ENCODE peak calls at places on chromosomes 1 and 21, in eight cellular contexts. D is cardiac muscle cell, A is ovary, L is upper lobe of right lung, O is GM23338, B is body of pancreas, C is thyroid gland, N is uterus. P is an unnamed sample. For H3K4me1, the result is how much of the 10 kb centered on the place peaks cover.

GRCh38 chr1:90204780-90205179 is 209.9 kb downstream of the ZNF326 start:
- DNase-seq in D (no peak), A (no peak), L (no peak), O (no peak), B (no peak), C (no peak), N (no peak), P (no peak)

GRCh38 chr1:22283596-22283995 is 140.7 kb upstream of the WNT4 start:
- DNase-seq in D (no peak), A (no peak), L (no peak), O (no peak), B (no peak), C (no peak), N (no peak), P (no peak)

GRCh38 chr1:32988665-32989064 is 24.1 kb upstream of the RNF19B start:
- DNase-seq in D (peak), A (no peak), L (peak), O (no peak), B (peak), C (peak), N (no peak), P (no peak)

GRCh38 chr1:228206582-228207351 is 1.1 kb upstream of the OBSCN start:
- DNase-seq in D (no peak), A (no peak), L (no peak), O (no peak), B (no peak), C (no peak), N (no peak), P (no peak)

GRCh38 chr1:247147781-247148180 is 24.0 kb downstream of the ZNF124 start:
- DNase-seq in D (no peak), A (no peak), L (no peak), O (no peak), B (no peak), C (no peak), N (no peak), P (no peak)

GRCh38 chr1:248810727-248811513 is 14.8 kb downstream of the SH3BP5L start:
- DNase-seq in D (peak), A (no peak), L (no peak), O (no peak), B (no peak), C (no peak), N (no peak), P (no peak)

GRCh38 chr1:91891486-91891885 is 5.5 kb upstream of the TGFBR3 start:
- DNase-seq in D (peak), A (no peak), L (no peak), O (no peak), B (no peak), C (no peak), N (no peak), P (no peak)

GRCh38 chr1:7208647-7209180 is 423.5 kb downstream of the CAMTA1 start:
- DNase-seq in D (no peak), A (no peak), L (no peak), O (no peak), B (no peak), C (no peak), N (no peak), P (no peak)

GRCh38 chr1:108154323-108154722 is 45.8 kb downstream of the SLC25A24 start:
- DNase-seq in D (no peak), A (no peak), L (no peak), O (no peak), B (no peak), C (no peak), N (no peak), P (no peak)

GRCh38 chr1:92927870-92928269 is 33.4 kb downstream of the DIPK1A start:
- DNase-seq in D (no peak), A (no peak), L (no peak), O (no peak), B (no peak), C (no peak), N (no peak), P (no peak)

GRCh38 chr1:244104309-244105060 is 53.4 kb downstream of the ZBTB18 start:
- DNase-seq in D (peak), A (no peak), L (no peak), O (no peak), B (no peak), C (no peak), N (no peak), P (no peak)

GRCh38 chr1:109466440-109467300 is at the start of gene SYPL2:
- DNase-seq in D (peak), A (peak), L (peak), O (peak), B (peak), C (peak), N (peak), P (peak)

GRCh38 chr1:28860332-28861073 is 48.5 kb downstream of the OPRD1 start:
- DNase-seq in D (peak), A (no peak), L (no peak), O (no peak), B (peak), C (no peak), N (no peak), P (no peak)

GRCh38 chr1:209880051-209880450 is 52.3 kb downstream of the UTP25 start:
- DNase-seq in D (no peak), A (no peak), L (no peak), O (no peak), B (no peak), C (no peak), N (no peak), P (no peak)

GRCh38 chr1:33334081-33334552 is 13.2 kb upstream of the A3GALT2 start:
- DNase-seq in D (peak), A (no peak), L (no peak), O (no peak), B (peak), C (peak), N (peak), P (peak)

GRCh38 chr1:10211805-10212405 is 1.5 kb downstream of the KIF1B start:
- DNase-seq in D (no peak), A (no peak), L (no peak), O (no peak), B (peak), C (no peak), N (no peak), P (no peak)

GRCh38 chr1:39788758-39789570 is at the start of gene BMP8B:
- DNase-seq in D (peak), A (no peak), L (peak), O (peak), B (peak), C (peak), N (no peak), P (peak)

GRCh38 chr1:18972531-18972930 is 16.1 kb upstream of the IFFO2 start:
- DNase-seq in D (peak), A (no peak), L (no peak), O (no peak), B (peak), C (no peak), N (no peak), P (no peak)

GRCh38 chr21:35206141-35207125 is 157.3 kb upstream of the RUNX1 start:
- DNase-seq in D (no peak), A (peak), L (no peak), O (no peak), B (peak), C (no peak), N (no peak), P (no peak)

GRCh38 chr1:238465449-238465848 is 574.7 kb upstream of the ZP4 start:
- DNase-seq in D (no peak), A (no peak), L (no peak), O (no peak), B (no peak), C (no peak), N (no peak), P (no peak)

GRCh38 chr1:19910650-19911049 is 12.8 kb downstream of the PLA2G2E start:
- DNase-seq in D (no peak), A (no peak), L (no peak), O (no peak), B (no peak), C (no peak), N (no peak), P (no peak)

GRCh38 chr1:36539526-36539925 is 56.8 kb upstream of the CSF3R start:
- DNase-seq in D (no peak), A (no peak), L (peak), O (no peak), B (no peak), C (no peak), N (no peak), P (no peak)

GRCh38 chr1:57086141-57086540 is 120.3 kb upstream of the C8B start:
- DNase-seq in D (no peak), A (no peak), L (no peak), O (no peak), B (no peak), C (no peak), N (no peak), P (no peak)

GRCh38 chr1:154962238-154962678 is 676 bp upstream of the PYGO2 start:
- DNase-seq in D (peak), A (no peak), L (peak), O (peak), B (no peak), C (peak), N (no peak), P (peak)

GRCh38 chr1:17776426-17776825 is 21.3 kb downstream of the ACTL8 start:
- DNase-seq in D (no peak), A (no peak), L (no peak), O (no peak), B (no peak), C (no peak), N (no peak), P (no peak)

GRCh38 chr1:67939942-67940341 is 106.7 kb upstream of the GNG12 start:
- DNase-seq in D (no peak), A (no peak), L (no peak), O (no peak), B (no peak), C (no peak), N (no peak), P (peak)

GRCh38 chr1:121516279-121516967 is 331.6 kb downstream of the SRGAP2C start:
- DNase-seq in D (no peak), A (no peak), L (peak), O (no peak), B (no peak), C (no peak), N (no peak), P (no peak)

GRCh38 chr1:150566589-150567340 is 12.6 kb downstream of the MCL1 start:
- DNase-seq in D (no peak), A (no peak), L (peak), O (no peak), B (no peak), C (no peak), N (no peak), P (no peak)

GRCh38 chr1:175013445-175013844 is 9.8 kb downstream of the MRPS14 start:
- DNase-seq in D (no peak), A (no peak), L (no peak), O (no peak), B (no peak), C (no peak), N (no peak), P (no peak)

GRCh38 chr1:175015243-175015642 is 8.0 kb downstream of the MRPS14 start:
- DNase-seq in D (peak), A (no peak), L (no peak), O (no peak), B (no peak), C (no peak), N (no peak), P (no peak)

GRCh38 chr1:175005085-175005783 is 5.5 kb downstream of the CACYBP start:
- DNase-seq in D (no peak), A (no peak), L (no peak), O (no peak), B (no peak), C (no peak), N (no peak), P (no peak)

GRCh38 chr1:175009532-175009931 is 9.8 kb downstream of the CACYBP start:
- DNase-seq in D (no peak), A (no peak), L (no peak), O (no peak), B (no peak), C (no peak), N (no peak), P (no peak)
- H3K4me1 ChIP-seq in D (under half), A (under half), L (under half), O (under half), B (under half), C (under half), N (under half), P (under half)

GRCh38 chr21:42254631-42255030 is 35.7 kb downstream of the ABCG1 start:
- DNase-seq in D (no peak), A (no peak), L (no peak), O (no peak), B (no peak), C (no peak), N (no peak), P (no peak)

GRCh38 chr21:42257091-42257760 is 38.3 kb downstream of the ABCG1 start:
- DNase-seq in D (peak), A (no peak), L (no peak), O (no peak), B (no peak), C (no peak), N (no peak), P (no peak)

GRCh38 chr21:42255038-42255601 is 36.2 kb downstream of the ABCG1 start:
- DNase-seq in D (no peak), A (no peak), L (no peak), O (no peak), B (no peak), C (no peak), N (no peak), P (no peak)

GRCh38 chr21:42255825-42256224 is 36.9 kb downstream of the ABCG1 start:
- DNase-seq in D (no peak), A (no peak), L (no peak), O (no peak), B (no peak), C (no peak), N (no peak), P (no peak)

GRCh38 chr21:42256316-42256715 is 37.4 kb downstream of the ABCG1 start:
- DNase-seq in D (no peak), A (no peak), L (no peak), O (no peak), B (no peak), C (no peak), N (no peak), P (no peak)
- H3K27ac ChIP-seq in D (no peak), A (no peak), L (no peak), O (no peak), B (no peak), C (no peak), N (no peak), P (no peak)

GRCh38 chr1:156502749-156503671 is 2.4 kb upstream of the MEF2D start:
- DNase-seq in D (peak), A (peak), L (peak), O (peak), B (peak), C (peak), N (peak), P (no peak)
- H3K4me1 ChIP-seq in D (under half), A (under half), L (half or more), O (under half), B (half or more), C (half or more), N (under half), P (under half)

GRCh38 chr1:171984850-171985485 is 143.7 kb downstream of the DNM3 start:
- DNase-seq in D (peak), A (no peak), L (no peak), O (peak), B (no peak), C (no peak), N (no peak), P (peak)
- H3K27ac ChIP-seq in D (peak), A (no peak), L (no peak), O (no peak), B (no peak), C (no peak), N (no peak), P (no peak)

GRCh38 chr1:53250325-53250724 is 12.0 kb upstream of the MAGOH start:
- DNase-seq in D (no peak), A (no peak), L (no peak), O (no peak), B (no peak), C (no peak), N (no peak), P (no peak)
- H3K4me1 ChIP-seq in D (under half), A (under half), L (under half), O (under half), B (under half), C (under half), N (under half), P (under half)

GRCh38 chr21:38319781-38320180 is 63.0 kb downstream of the KCNJ15 start:
- DNase-seq in D (no peak), A (no peak), L (no peak), O (no peak), B (no peak), C (no peak), N (no peak), P (no peak)
- H3K27ac ChIP-seq in D (no peak), A (no peak), L (no peak), O (no peak), B (no peak), C (no peak), N (no peak), P (no peak)

DNA sequence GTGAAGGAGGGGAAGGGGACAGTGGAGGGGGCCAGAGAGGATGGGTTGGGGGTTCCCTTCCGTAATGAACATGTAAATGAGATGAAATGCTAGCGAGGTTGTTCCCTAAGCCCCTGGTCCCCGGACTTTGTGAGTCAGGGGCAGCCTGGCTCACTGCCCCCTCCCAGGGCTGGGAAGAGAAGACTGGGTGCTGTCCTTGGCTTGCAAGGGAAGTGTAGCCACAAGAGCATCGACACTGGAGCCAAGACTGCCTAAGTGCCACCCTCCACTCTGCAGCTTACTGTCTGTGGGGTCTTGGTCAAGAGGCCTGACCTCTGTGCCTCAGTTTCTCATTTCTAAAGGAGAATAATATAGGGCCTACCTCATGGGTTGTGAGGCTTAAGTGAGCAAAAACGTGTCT is 483 bp downstream of the PEAR1 start:
- DNase-seq in D (no peak), A (no peak), L (no peak), O (no peak), B (no peak), C (no peak), N (no peak), P (no peak)
- H3K4me1 ChIP-seq in D (under half), A (under half), L (under half), O (under half), B (under half), C (under half), N (under half), P (under half)

DNA sequence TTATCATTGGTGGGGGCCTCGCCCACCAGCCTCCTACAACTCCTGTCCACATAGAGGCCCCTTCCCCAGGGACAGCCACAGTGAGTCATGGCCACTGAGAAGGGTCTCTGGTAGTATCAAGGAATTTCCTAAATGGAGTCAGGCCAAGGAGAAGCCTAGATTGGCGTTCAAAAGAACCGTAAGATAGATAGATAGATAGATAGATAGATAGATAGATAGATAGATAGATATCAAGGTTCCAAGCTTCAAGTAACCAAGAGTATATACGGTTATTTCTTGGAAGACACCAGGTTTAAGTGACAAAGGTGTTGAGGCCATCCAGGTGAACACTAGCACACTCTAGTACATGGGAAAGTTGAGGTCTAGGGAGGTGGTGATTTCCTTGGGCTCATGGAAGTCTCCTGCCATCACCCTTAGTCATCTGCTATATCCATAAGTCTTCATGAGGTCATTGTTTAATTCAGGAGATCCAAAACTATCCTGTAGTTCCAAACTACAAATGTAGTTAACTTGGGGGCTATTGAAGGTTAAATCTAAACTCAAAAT is 121.5 kb downstream of the SYT2 start:
- DNase-seq in D (peak), A (no peak), L (no peak), O (no peak), B (no peak), C (no peak), N (no peak), P (no peak)
- H3K27ac ChIP-seq in D (peak), A (peak), L (peak), O (no peak), B (peak), C (peak), N (peak), P (no peak)

DNA sequence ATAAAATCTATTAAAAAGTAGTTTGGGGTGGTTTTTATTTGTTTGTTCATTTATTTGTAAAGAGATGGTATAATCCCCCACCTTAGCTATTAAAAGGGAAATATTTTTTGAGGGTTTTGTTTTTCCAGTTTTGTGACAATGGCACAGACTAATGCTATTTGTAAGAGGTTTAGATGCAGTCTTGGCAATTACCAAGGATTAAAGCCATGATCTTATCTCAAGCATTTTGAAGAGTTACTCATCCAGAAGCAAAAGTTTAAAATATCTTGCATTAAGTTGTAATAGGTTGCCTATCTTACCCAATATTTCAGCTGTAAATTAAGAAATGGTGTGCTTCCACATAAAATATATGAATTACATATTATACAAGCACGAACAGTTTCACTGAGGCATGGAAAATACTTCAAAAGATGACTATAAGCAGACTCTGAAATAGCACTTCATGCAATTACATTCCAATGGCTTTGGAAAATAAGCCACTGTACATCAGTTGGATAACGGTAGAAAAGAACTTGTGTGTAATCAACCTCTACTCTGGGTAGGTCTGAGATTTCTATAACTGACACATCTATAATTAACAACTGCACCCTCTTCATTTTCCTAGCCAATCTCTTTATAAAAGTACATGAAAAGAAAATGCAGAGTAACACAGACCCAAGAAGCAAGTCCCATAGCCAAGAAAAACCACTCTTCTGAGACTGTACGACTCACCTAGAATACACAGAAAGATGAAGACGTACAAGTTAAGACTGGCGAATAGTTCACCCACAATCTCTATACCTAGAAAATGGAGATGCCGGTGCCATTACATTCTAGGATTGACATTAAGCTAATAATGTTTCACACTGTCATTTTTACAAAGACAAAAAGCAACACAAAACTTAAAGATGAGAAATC is 95.2 kb downstream of the PTPN14 start:
- DNase-seq in D (no peak), A (no peak), L (no peak), O (no peak), B (no peak), C (no peak), N (no peak), P (no peak)
- H3K4me1 ChIP-seq in D (under half), A (under half), L (under half), O (half or more), B (under half), C (under half), N (under half), P (under half)

GRCh38 chr1:1554550-1554925 is 14.1 kb upstream of the TMEM240 start:
- DNase-seq in D (no peak), A (no peak), L (no peak), O (no peak), B (no peak), C (no peak), N (no peak), P (no peak)
- H3K27ac ChIP-seq in D (no peak), A (no peak), L (no peak), O (no peak), B (no peak), C (no peak), N (no peak), P (no peak)